ENCODE peak calls at places on chromosomes 4 and X, in five cellular contexts. J, A, U, D and G are unnamed samples.
A peak's percentile ranks its signal among the peaks of the same experiment; 100 is the strongest.

GRCh38 chrX:10797493-10797892 is 177.1 kb upstream of the MID1 start:
- DNase-seq in D (no peak), U (no peak), J (no peak), A (no peak), G (no peak)

GRCh38 chr4:80276922-80277321 is 10.5 kb downstream of the FGF5 start:
- DNase-seq in A (no peak), J (no peak), U (no peak), D (no peak), G (no peak)

GRCh38 chrX:25191403-25191802 is 175.6 kb upstream of the ARX start:
- DNase-seq in U (no peak), D (no peak), J (no peak), A (no peak), G (no peak)

GRCh38 chr4:148058160-148058859 is 326.4 kb downstream of the ARHGAP10 start:
- DNase-seq in U (no peak), J (no peak), A (no peak), D (no peak), G (no peak)

GRCh38 chr4:7817877-7818675 is 121.6 kb downstream of the AFAP1 start:
- DNase-seq in A (no peak), D (no peak), J (no peak), U (no peak), G (no peak)

GRCh38 chrX:72107320-72107719 is 24.4 kb downstream of the RTL5 start:
- DNase-seq in U (no peak), A (no peak), D (no peak), J (no peak), G (no peak)

GRCh38 chrX:140298946-140299345 is 205.9 kb downstream of the SOX3 start:
- DNase-seq in D (no peak), U (no peak), J (no peak), A (no peak), G (no peak)

GRCh38 chrX:12567857-12568256 is 223.4 kb upstream of the PRPS2 start:
- DNase-seq in U (no peak), A (no peak), D (no peak), J (no peak), G (no peak)

GRCh38 chr4:5142726-5143125 is 91.4 kb downstream of the STK32B start:
- DNase-seq in U (no peak), D (peak; percentile 55), A (peak; percentile 66), J (no peak), G (no peak)

DNA sequence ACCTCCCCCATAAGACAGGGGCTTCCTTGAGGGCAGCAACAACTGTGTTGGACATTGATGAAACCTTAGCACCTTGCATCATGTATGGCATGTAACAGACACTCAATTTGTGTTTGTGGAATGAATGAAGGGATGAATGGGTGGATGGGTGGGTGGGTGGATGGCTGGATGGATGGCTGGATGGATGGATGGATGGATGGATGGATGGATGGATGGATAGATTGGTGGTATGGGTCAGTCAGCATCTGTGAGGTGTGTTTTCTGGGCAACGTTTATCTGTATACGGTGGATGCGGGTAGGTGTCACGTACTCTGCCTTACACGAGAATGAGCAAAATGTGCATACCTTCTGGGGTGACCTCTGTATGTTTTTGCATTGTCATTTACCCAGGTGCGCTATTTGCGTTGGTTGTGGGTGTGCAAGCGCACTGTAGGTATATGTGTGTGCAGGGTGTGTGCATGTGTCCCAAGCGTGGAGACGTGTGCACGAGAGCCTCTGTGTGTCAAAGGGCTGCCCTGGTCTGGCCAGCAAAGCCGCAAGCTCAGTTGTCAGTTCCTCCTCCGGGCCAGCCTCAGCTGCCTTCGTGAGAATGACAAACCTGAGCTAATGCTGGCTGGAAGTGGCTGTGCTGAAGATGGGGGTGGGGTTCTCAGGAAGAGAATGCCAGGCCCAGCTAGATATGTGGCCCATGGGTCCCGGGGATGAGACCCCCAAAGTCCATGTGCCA is 26.5 kb downstream of the ELF4 start:
- DNase-seq in J (peak; percentile 41), A (no peak), D (peak; percentile 63), U (peak; percentile 65), G (no peak)
- H3K27ac ChIP-seq in J (no peak overlapping the region), A (peak overlapping the region; percentile 67), D (peak overlapping the region; percentile 60), U (peak overlapping the region; percentile 62), G (no peak overlapping the region)

DNA sequence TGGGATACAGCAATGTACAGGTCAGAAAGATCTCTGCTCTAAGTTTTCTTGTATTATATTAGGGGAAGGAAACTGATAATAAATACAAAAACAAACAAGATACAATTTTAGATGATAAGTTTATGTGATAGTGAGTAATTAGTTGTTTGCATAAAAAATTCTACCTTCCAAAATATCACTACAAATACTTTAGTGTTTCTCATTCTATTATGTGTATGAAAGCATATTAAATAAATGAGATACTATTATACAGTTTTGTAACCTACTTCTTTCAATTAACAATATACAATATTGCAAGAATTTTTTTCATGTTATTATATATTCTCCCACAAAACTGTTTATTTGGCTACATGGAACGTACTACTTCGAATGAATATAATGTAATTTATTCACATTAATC is 4.2 kb upstream of the FGF2 start:
- DNase-seq in D (no peak), J (no peak), U (no peak), A (no peak), G (no peak)
- H3K27ac ChIP-seq in D (no peak overlapping the region), J (no peak overlapping the region), U (no peak overlapping the region), A (no peak overlapping the region), G (no peak overlapping the region)

DNA sequence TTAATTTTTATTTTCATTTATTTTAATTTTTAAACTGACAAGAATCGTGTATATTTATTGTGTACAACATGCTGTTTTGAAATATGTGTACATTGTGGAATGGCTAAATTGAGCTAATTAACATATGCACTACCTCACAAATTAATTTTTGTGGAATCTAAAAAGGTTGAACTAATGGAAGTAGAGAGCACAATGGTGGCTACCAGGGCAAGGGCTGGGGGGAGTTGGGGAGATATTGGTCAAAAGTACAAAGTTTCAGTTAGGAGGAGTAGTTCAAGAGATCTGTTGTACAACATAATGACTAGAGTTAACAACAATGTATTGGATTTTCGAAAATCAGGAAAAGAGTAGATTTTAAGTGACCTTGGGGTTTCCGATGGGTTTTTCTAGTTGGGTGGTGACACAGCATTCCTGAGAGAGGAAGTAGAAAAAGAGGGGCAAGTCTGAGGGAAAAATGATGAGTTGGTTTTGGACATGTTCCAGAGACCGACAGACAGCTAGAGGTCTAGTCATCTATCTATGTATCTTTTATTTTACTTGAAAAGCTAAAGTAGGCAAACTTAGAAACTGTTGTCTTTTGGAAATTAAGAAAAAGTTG is 23.2 kb downstream of the APOO start:
- DNase-seq in A (no peak), U (no peak), D (no peak), J (no peak), G (no peak)
- H3K27ac ChIP-seq in A (no peak overlapping the region), U (no peak overlapping the region), D (no peak overlapping the region), J (no peak overlapping the region), G (no peak overlapping the region)

GRCh38 chrX:43566170-43566569 is 89.9 kb upstream of the MAOA start:
- DNase-seq in J (no peak), U (no peak), D (no peak), A (no peak), G (no peak)
- H3K27ac ChIP-seq in J (no peak overlapping the region), U (no peak overlapping the region), D (no peak overlapping the region), A (no peak overlapping the region), G (no peak overlapping the region)